ENCODE peak calls at places on chromosome 20, in eight cellular contexts. One of them, this sample, is unnamed.
A peak's percentile ranks its signal among the peaks of the same experiment; 100 is the strongest.

GRCh38 chr20:4737857-4738627 is 16.3 kb downstream of the PRND start:
- DNase-seq in Peyer's patch: no peak
- DNase-seq in IMR-90: no peak
- DNase-seq in adrenal gland: no peak
- DNase-seq in ovary: no peak
- DNase-seq in transverse colon: no peak
- DNase-seq in tibial nerve: no peak
- DNase-seq in HCT116: no peak
- DNase-seq in this sample: no peak

GRCh38 chr20:40639132-40639531 is 49.9 kb downstream of the MAFB start:
- DNase-seq in ovary: no peak
- DNase-seq in transverse colon: no peak
- DNase-seq in adrenal gland: no peak
- DNase-seq in Peyer's patch: no peak
- DNase-seq in IMR-90: no peak
- DNase-seq in HCT116: no peak
- DNase-seq in tibial nerve: no peak
- DNase-seq in this sample: no peak

GRCh38 chr20:49543858-49544437 is 24.0 kb downstream of the PTGIS start:
- DNase-seq in Peyer's patch: no peak
- DNase-seq in IMR-90: no peak
- DNase-seq in ovary: no peak
- DNase-seq in transverse colon: no peak
- DNase-seq in tibial nerve: no peak
- DNase-seq in adrenal gland: no peak
- DNase-seq in HCT116: no peak
- DNase-seq in this sample: no peak

GRCh38 chr20:61310954-61311353 is 58.9 kb downstream of the CDH4 start:
- DNase-seq in Peyer's patch: no peak
- DNase-seq in IMR-90: no peak
- DNase-seq in adrenal gland: no peak
- DNase-seq in ovary: no peak
- DNase-seq in HCT116: no peak
- DNase-seq in tibial nerve: no peak
- DNase-seq in transverse colon: no peak
- DNase-seq in this sample: no peak

GRCh38 chr20:22575087-22575721 is 9.2 kb downstream of the FOXA2 start:
- DNase-seq in IMR-90: no peak
- DNase-seq in tibial nerve: no peak
- DNase-seq in transverse colon: peak; percentile 16
- DNase-seq in adrenal gland: no peak
- DNase-seq in ovary: no peak
- DNase-seq in HCT116: no peak
- DNase-seq in Peyer's patch: no peak
- DNase-seq in this sample: no peak

GRCh38 chr20:49165611-49166010 is 22.5 kb downstream of the STAU1 start:
- DNase-seq in tibial nerve: no peak
- DNase-seq in IMR-90: no peak
- DNase-seq in transverse colon: no peak
- DNase-seq in HCT116: no peak
- DNase-seq in ovary: no peak
- DNase-seq in Peyer's patch: no peak
- DNase-seq in adrenal gland: no peak
- DNase-seq in this sample: no peak

GRCh38 chr20:53582574-53583351 is 10.9 kb downstream of the ZNF217 start:
- DNase-seq in Peyer's patch: peak; percentile 66
- DNase-seq in tibial nerve: no peak
- DNase-seq in transverse colon: no peak
- DNase-seq in adrenal gland: no peak
- DNase-seq in ovary: no peak
- DNase-seq in IMR-90: peak; percentile 95
- DNase-seq in HCT116: no peak
- DNase-seq in this sample: peak; percentile 66

GRCh38 chr20:10972219-10972860 is 298.5 kb upstream of the JAG1 start:
- DNase-seq in IMR-90: no peak
- DNase-seq in adrenal gland: no peak
- DNase-seq in HCT116: no peak
- DNase-seq in ovary: no peak
- DNase-seq in tibial nerve: no peak
- DNase-seq in transverse colon: no peak
- DNase-seq in Peyer's patch: no peak
- DNase-seq in this sample: no peak

GRCh38 chr20:20096421-20096820 is 44.1 kb downstream of the CFAP61 start:
- DNase-seq in HCT116: no peak
- DNase-seq in IMR-90: no peak
- DNase-seq in Peyer's patch: no peak
- DNase-seq in adrenal gland: no peak
- DNase-seq in transverse colon: no peak
- DNase-seq in ovary: no peak
- DNase-seq in tibial nerve: no peak
- DNase-seq in this sample: no peak

GRCh38 chr20:3209023-3209945 is at the start of gene ITPA:
- DNase-seq in ovary: peak; percentile 42
- DNase-seq in transverse colon: peak; percentile 56
- DNase-seq in HCT116: no peak
- DNase-seq in adrenal gland: peak; percentile 54
- DNase-seq in tibial nerve: peak; percentile 24
- DNase-seq in Peyer's patch: peak; percentile 75
- DNase-seq in IMR-90: peak; percentile 20
- DNase-seq in this sample: peak; percentile 34

GRCh38 chr20:48065833-48066232 is 280.6 kb upstream of the SULF2 start:
- DNase-seq in tibial nerve: no peak
- DNase-seq in ovary: no peak
- DNase-seq in adrenal gland: no peak
- DNase-seq in transverse colon: no peak
- DNase-seq in Peyer's patch: no peak
- DNase-seq in IMR-90: no peak
- DNase-seq in HCT116: no peak
- DNase-seq in this sample: no peak

GRCh38 chr20:63498950-63499332 is at the start of gene EEF1A2:
- DNase-seq in transverse colon: no peak
- DNase-seq in adrenal gland: peak; percentile 29
- DNase-seq in tibial nerve: no peak
- DNase-seq in ovary: peak; percentile 23
- DNase-seq in IMR-90: no peak
- DNase-seq in HCT116: no peak
- DNase-seq in Peyer's patch: peak; percentile 59
- DNase-seq in this sample: no peak

GRCh38 chr20:63496404-63497120 is 2.3 kb downstream of the EEF1A2 start:
- DNase-seq in HCT116: no peak
- DNase-seq in tibial nerve: no peak
- DNase-seq in ovary: no peak
- DNase-seq in IMR-90: no peak
- DNase-seq in transverse colon: no peak
- DNase-seq in adrenal gland: peak; percentile 16
- DNase-seq in Peyer's patch: no peak
- DNase-seq in this sample: no peak

GRCh38 chr20:63497946-63498935 is 642 bp downstream of the EEF1A2 start:
- DNase-seq in ovary: peak; percentile 17
- DNase-seq in Peyer's patch: no peak
- DNase-seq in transverse colon: no peak
- DNase-seq in HCT116: no peak
- DNase-seq in IMR-90: peak; percentile 36
- DNase-seq in tibial nerve: no peak
- DNase-seq in adrenal gland: peak; percentile 86
- DNase-seq in this sample: no peak

GRCh38 chr20:63495771-63496403 is 3.0 kb downstream of the EEF1A2 start:
- DNase-seq in adrenal gland: peak; percentile 56
- DNase-seq in HCT116: no peak
- DNase-seq in ovary: peak; percentile 75
- DNase-seq in Peyer's patch: peak; percentile 84
- DNase-seq in tibial nerve: peak; percentile 65
- DNase-seq in transverse colon: peak; percentile 71
- DNase-seq in IMR-90: peak; percentile 28
- DNase-seq in this sample: peak; percentile 51

GRCh38 chr20:63497138-63497945 is 1.5 kb downstream of the EEF1A2 start:
- DNase-seq in IMR-90: no peak
- DNase-seq in transverse colon: no peak
- DNase-seq in adrenal gland: peak; percentile 16
- DNase-seq in tibial nerve: no peak
- DNase-seq in Peyer's patch: no peak
- DNase-seq in HCT116: no peak
- DNase-seq in ovary: no peak
- DNase-seq in this sample: no peak
- TF ChIP-seq POLR2A in IMR-90: no peak
- TF ChIP-seq POLR2A in transverse colon: no peak
- TF ChIP-seq POLR2A in adrenal gland: no peak
- TF ChIP-seq POLR2A in tibial nerve: no peak
- TF ChIP-seq POLR2A in Peyer's patch: no peak
- TF ChIP-seq POLR2A in HCT116: no peak
- TF ChIP-seq POLR2A in ovary: no peak
- TF ChIP-seq POLR2A in this sample: no peak

GRCh38 chr20:62354811-62355341 is 12.2 kb downstream of the LAMA5 start:
- DNase-seq in adrenal gland: no peak
- DNase-seq in transverse colon: no peak
- DNase-seq in Peyer's patch: no peak
- DNase-seq in IMR-90: no peak
- DNase-seq in HCT116: no peak
- DNase-seq in ovary: peak; percentile 22
- DNase-seq in tibial nerve: no peak
- DNase-seq in this sample: no peak

GRCh38 chr20:62356948-62357667 is 10.0 kb downstream of the LAMA5 start:
- DNase-seq in ovary: peak; percentile 78
- DNase-seq in transverse colon: no peak
- DNase-seq in Peyer's patch: no peak
- DNase-seq in adrenal gland: peak; percentile 82
- DNase-seq in IMR-90: peak; percentile 66
- DNase-seq in HCT116: no peak
- DNase-seq in tibial nerve: no peak
- DNase-seq in this sample: peak; percentile 76

GRCh38 chr20:62355527-62356142 is 11.5 kb downstream of the LAMA5 start:
- DNase-seq in HCT116: no peak
- DNase-seq in transverse colon: no peak
- DNase-seq in IMR-90: no peak
- DNase-seq in adrenal gland: peak; percentile 55
- DNase-seq in ovary: peak; percentile 63
- DNase-seq in Peyer's patch: no peak
- DNase-seq in tibial nerve: no peak
- DNase-seq in this sample: peak; percentile 78

GRCh38 chr20:62357681-62358080 is 9.4 kb downstream of the LAMA5 start:
- DNase-seq in tibial nerve: no peak
- DNase-seq in Peyer's patch: no peak
- DNase-seq in HCT116: no peak
- DNase-seq in ovary: peak; percentile 35
- DNase-seq in IMR-90: no peak
- DNase-seq in transverse colon: no peak
- DNase-seq in adrenal gland: no peak
- DNase-seq in this sample: peak; percentile 25

DNA sequence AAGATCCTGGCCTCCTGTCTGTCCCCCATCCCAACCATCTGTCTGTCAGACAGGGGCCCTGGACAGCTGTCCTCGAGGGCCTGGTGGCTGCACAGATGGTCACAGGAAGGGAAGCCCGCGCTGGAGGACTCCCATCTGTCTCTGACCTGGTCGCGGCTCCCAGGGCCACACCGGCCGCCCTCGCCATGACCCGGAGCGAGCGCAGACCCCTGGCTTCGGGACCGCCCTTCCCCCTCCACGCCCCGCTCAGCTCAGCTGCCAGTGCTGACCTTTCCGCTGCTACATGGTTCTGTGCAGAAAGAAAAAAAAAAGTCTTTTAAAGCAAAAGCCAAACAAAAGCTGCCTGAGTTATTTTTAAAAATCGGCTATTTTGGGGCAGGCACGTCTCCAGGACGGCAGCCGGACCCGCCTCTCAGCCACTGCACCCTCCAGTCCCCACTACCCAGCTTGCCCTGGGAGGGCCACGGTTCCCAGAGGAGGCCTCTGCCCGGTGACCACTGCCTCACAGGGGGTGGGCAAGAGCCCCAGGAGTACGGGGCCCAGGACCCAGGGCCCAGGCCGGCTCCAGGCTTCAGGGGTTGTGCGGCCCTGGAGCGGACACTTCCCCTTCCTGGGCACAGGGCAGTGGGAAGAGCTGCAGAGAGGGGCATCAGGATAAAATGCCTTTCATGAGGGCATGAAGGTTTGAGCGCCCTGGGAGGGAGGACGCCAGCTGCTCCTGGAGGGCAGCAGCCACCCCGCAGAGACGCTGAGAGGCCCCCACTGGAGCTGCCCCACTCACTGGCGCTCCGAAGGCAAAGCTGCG is 10.8 kb downstream of the LAMA5 start:
- DNase-seq in IMR-90: no peak
- DNase-seq in Peyer's patch: no peak
- DNase-seq in transverse colon: no peak
- DNase-seq in HCT116: no peak
- DNase-seq in tibial nerve: no peak
- DNase-seq in adrenal gland: peak; percentile 56
- DNase-seq in ovary: peak; percentile 65
- DNase-seq in this sample: no peak
- H3K4me1 ChIP-seq in IMR-90: peaks cover 28% of the 10 kb centered on the region
- H3K4me1 ChIP-seq in Peyer's patch: no peaks in the 10 kb centered on the region
- H3K4me1 ChIP-seq in transverse colon: peaks cover 62% of the 10 kb centered on the region
- H3K4me1 ChIP-seq in HCT116: peaks cover 89% of the 10 kb centered on the region
- H3K4me1 ChIP-seq in tibial nerve: peaks cover 64% of the 10 kb centered on the region
- H3K4me1 ChIP-seq in adrenal gland: peaks cover 52% of the 10 kb centered on the region
- H3K4me1 ChIP-seq in ovary: peaks cover 17% of the 10 kb centered on the region
- H3K4me1 ChIP-seq in this sample: peaks cover 36% of the 10 kb centered on the region

GRCh38 chr20:56987992-56988391 is 278.4 kb downstream of the BMP7 start:
- DNase-seq in Peyer's patch: no peak
- DNase-seq in HCT116: no peak
- DNase-seq in IMR-90: no peak
- DNase-seq in transverse colon: no peak
- DNase-seq in adrenal gland: no peak
- DNase-seq in tibial nerve: no peak
- DNase-seq in ovary: no peak
- DNase-seq in this sample: no peak

GRCh38 chr20:56988446-56988845 is 278.0 kb downstream of the BMP7 start:
- DNase-seq in IMR-90: no peak
- DNase-seq in Peyer's patch: no peak
- DNase-seq in transverse colon: no peak
- DNase-seq in HCT116: no peak
- DNase-seq in adrenal gland: no peak
- DNase-seq in ovary: no peak
- DNase-seq in tibial nerve: no peak
- DNase-seq in this sample: no peak

GRCh38 chr20:56991516-56991915 is 274.9 kb downstream of the BMP7 start:
- DNase-seq in tibial nerve: no peak
- DNase-seq in adrenal gland: no peak
- DNase-seq in IMR-90: no peak
- DNase-seq in transverse colon: no peak
- DNase-seq in Peyer's patch: no peak
- DNase-seq in ovary: no peak
- DNase-seq in HCT116: no peak
- DNase-seq in this sample: no peak

GRCh38 chr20:56986931-56987720 is 279.3 kb downstream of the BMP7 start:
- DNase-seq in Peyer's patch: no peak
- DNase-seq in tibial nerve: no peak
- DNase-seq in transverse colon: no peak
- DNase-seq in ovary: no peak
- DNase-seq in adrenal gland: no peak
- DNase-seq in HCT116: no peak
- DNase-seq in IMR-90: no peak
- DNase-seq in this sample: no peak

GRCh38 chr20:56989516-56989915 is 276.9 kb downstream of the BMP7 start:
- DNase-seq in ovary: no peak
- DNase-seq in transverse colon: no peak
- DNase-seq in adrenal gland: no peak
- DNase-seq in tibial nerve: no peak
- DNase-seq in IMR-90: no peak
- DNase-seq in HCT116: no peak
- DNase-seq in Peyer's patch: no peak
- DNase-seq in this sample: no peak
- TF ChIP-seq POLR2A in ovary: no peak
- TF ChIP-seq POLR2A in transverse colon: no peak
- TF ChIP-seq POLR2A in adrenal gland: no peak
- TF ChIP-seq POLR2A in tibial nerve: no peak
- TF ChIP-seq POLR2A in IMR-90: no peak
- TF ChIP-seq POLR2A in HCT116: no peak
- TF ChIP-seq POLR2A in Peyer's patch: no peak
- TF ChIP-seq POLR2A in this sample: no peak

GRCh38 chr20:17583126-17583525 is 13.3 kb downstream of the DSTN start:
- DNase-seq in IMR-90: no peak
- DNase-seq in adrenal gland: no peak
- DNase-seq in transverse colon: no peak
- DNase-seq in ovary: no peak
- DNase-seq in tibial nerve: no peak
- DNase-seq in HCT116: no peak
- DNase-seq in Peyer's patch: no peak
- DNase-seq in this sample: no peak
- H3K4me1 ChIP-seq in IMR-90: peaks cover 7% of the 10 kb centered on the region
- H3K4me1 ChIP-seq in adrenal gland: no peaks in the 10 kb centered on the region
- H3K4me1 ChIP-seq in transverse colon: peaks cover 43% of the 10 kb centered on the region
- H3K4me1 ChIP-seq in ovary: peaks cover 4% of the 10 kb centered on the region
- H3K4me1 ChIP-seq in tibial nerve: peaks cover 3% of the 10 kb centered on the region
- H3K4me1 ChIP-seq in HCT116: peaks cover 46% of the 10 kb centered on the region
- H3K4me1 ChIP-seq in Peyer's patch: no peaks in the 10 kb centered on the region
- H3K4me1 ChIP-seq in this sample: peaks cover 26% of the 10 kb centered on the region

This sample was measured in uterus.